ENCODE peak calls at places on chromosome 21, in six cellular contexts. E is breast epithelium; R is AG10803; G is CD4-positive, alpha-beta memory T cell; W is adrenal gland; D is AG09309. Z is an unnamed sample.

GRCh38 chr21:14864211-14865021 is 200.4 kb downstream of the NRIP1 start:
- DNase-seq in E (no peak), R (peak; percentile 69), G (peak; percentile 4), W (peak; percentile 88), D (peak; percentile 46), Z (no peak)

GRCh38 chr21:39175154-39175553 is 8.1 kb downstream of the PSMG1 start:
- DNase-seq in E (no peak), R (peak; percentile 30), G (peak; percentile 14), W (no peak), D (no peak), Z (no peak)

GRCh38 chr21:35265170-35265877 is 216.2 kb upstream of the RUNX1 start:
- DNase-seq in E (no peak), R (peak; percentile 50), G (no peak), W (peak; percentile 41), D (no peak), Z (no peak)

GRCh38 chr21:27476696-27477095 is 509.8 kb upstream of the ADAMTS5 start:
- DNase-seq in E (no peak), R (peak; percentile 83), G (no peak), W (peak; percentile 4), D (peak; percentile 43), Z (no peak)

GRCh38 chr21:28590722-28591121 is 402.0 kb downstream of the LTN1 start:
- DNase-seq in E (no peak), R (no peak), G (no peak), W (no peak), D (no peak), Z (peak; percentile 38)

GRCh38 chr21:27403011-27403410 is 436.1 kb upstream of the ADAMTS5 start:
- DNase-seq in E (no peak), R (no peak), G (no peak), W (no peak), D (no peak), Z (no peak)

GRCh38 chr21:35861656-35862055 is 198.7 kb downstream of the SETD4 start:
- DNase-seq in E (no peak), R (peak; percentile 82), G (no peak), W (no peak), D (peak; percentile 66), Z (no peak)

GRCh38 chr21:37737497-37737896 is 178.8 kb downstream of the KCNJ6 start:
- DNase-seq in E (no peak), R (no peak), G (no peak), W (no peak), D (no peak), Z (no peak)

GRCh38 chr21:33685613-33686197 is 43.4 kb downstream of the ITSN1 start:
- DNase-seq in E (no peak), R (peak; percentile 95), G (no peak), W (no peak), D (peak; percentile 35), Z (no peak)

GRCh38 chr21:37207441-37208009 is 59.6 kb downstream of the VPS26C start:
- DNase-seq in E (peak; percentile 55), R (peak; percentile 51), G (no peak), W (peak; percentile 60), D (no peak), Z (no peak)

GRCh38 chr21:40719615-40720014 is 127.3 kb downstream of the DSCAM start:
- DNase-seq in E (no peak), R (no peak), G (no peak), W (no peak), D (no peak), Z (no peak)

GRCh38 chr21:21137986-21138385 is 139.8 kb downstream of the NCAM2 start:
- DNase-seq in E (no peak), R (peak; percentile 1), G (no peak), W (peak; percentile 7), D (no peak), Z (no peak)

GRCh38 chr21:35343046-35343816 is 294.1 kb upstream of the RUNX1 start:
- DNase-seq in E (no peak), R (no peak), G (no peak), W (no peak), D (no peak), Z (no peak)

GRCh38 chr21:37412603-37413360 is 46.2 kb downstream of the DYRK1A start:
- DNase-seq in E (no peak), R (peak; percentile 88), G (no peak), W (no peak), D (peak; percentile 29), Z (no peak)

GRCh38 chr21:37435120-37435519 is 68.5 kb downstream of the DYRK1A start:
- DNase-seq in E (no peak), R (peak; percentile 93), G (peak; percentile 61), W (peak; percentile 79), D (peak; percentile 80), Z (peak; percentile 47)

GRCh38 chr21:37356710-37357109 is 9.9 kb upstream of the DYRK1A start:
- DNase-seq in E (no peak), R (no peak), G (no peak), W (no peak), D (no peak), Z (no peak)

GRCh38 chr21:45130324-45130774 is 56.0 kb downstream of the ADARB1 start:
- DNase-seq in E (no peak), R (peak; percentile 72), G (no peak), W (peak; percentile 70), D (no peak), Z (no peak)
- H3K4me3 ChIP-seq in E (no peak overlapping the region), R (peak overlapping the region; percentile 46), G (no peak overlapping the region), W (no peak overlapping the region), D (peak overlapping the region; percentile 31), Z (no peak overlapping the region)

DNA sequence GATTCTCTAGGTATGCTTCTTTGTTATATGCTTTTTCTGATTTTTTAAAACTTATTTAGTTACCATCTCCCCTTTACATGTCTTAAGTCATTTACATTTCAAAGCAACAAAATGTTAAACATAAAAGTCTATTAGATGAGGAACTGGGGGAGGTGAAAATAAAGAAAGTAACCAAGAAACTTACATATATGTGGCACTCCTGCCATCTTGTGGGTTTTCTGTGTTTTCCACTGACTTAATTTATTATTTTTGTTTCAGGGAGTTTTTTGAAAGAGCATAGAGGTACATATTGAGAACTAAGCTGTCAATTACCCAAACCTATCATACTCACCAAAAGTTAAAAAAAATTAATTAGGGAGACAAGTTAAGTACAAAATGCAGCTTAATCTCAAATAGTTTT is 1531.1 kb downstream of the MRPL39 start:
- DNase-seq in E (no peak), R (no peak), G (no peak), W (no peak), D (no peak), Z (no peak)
- H3K4me3 ChIP-seq in E (no peak overlapping the region), R (no peak overlapping the region), G (no peak overlapping the region), W (no peak overlapping the region), D (no peak overlapping the region), Z (no peak overlapping the region)

DNA sequence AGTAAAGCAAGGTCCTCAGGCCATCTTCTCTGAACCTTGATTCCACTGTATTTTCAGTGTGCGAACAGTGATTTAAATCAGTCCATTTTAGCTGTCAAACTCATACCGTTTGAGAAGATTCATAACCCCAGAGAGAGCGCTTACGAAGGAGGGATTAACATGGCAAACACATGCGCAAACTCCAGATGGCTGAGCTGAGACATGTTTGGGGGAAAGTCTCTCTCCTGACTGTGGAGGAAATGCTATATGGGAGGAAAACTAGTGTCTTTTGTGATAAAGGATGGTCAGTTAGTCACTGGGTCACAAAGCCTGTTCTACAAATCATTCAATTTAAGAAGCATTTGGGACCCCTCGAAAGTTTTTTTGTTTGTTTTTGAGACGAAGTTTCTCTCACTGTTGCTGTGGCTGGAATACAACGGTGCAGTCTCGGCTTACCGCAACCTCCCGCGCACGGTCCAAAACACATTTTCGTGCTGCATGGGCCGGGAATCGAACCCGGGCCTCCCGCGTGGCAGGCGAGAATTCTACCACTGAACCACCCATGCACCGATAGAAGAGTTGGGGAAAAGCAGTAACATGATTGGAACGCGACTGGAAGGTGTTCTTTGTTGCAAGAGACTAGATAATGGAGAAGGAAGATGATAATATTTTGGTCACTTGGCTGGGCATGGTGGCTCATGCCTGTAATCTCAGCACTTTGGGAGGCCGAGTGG is 58.4 kb upstream of the CXADR start:
- DNase-seq in E (no peak), R (peak; percentile 86), G (peak; percentile 4), W (peak; percentile 77), D (peak; percentile 34), Z (peak; percentile 71)
- H3K4me3 ChIP-seq in E (no peak overlapping the region), R (no peak overlapping the region), G (no peak overlapping the region), W (no peak overlapping the region), D (no peak overlapping the region), Z (peak overlapping the region; percentile 41)

GRCh38 chr21:41955516-41955915 is 1.7 kb upstream of the C2CD2 start:
- DNase-seq in E (no peak), R (no peak), G (no peak), W (no peak), D (no peak), Z (peak; percentile 38)

GRCh38 chr21:41954654-41955499 is 1.1 kb upstream of the C2CD2 start:
- DNase-seq in E (no peak), R (no peak), G (no peak), W (no peak), D (no peak), Z (peak; percentile 23)

GRCh38 chr21:41957991-41958766 is 4.4 kb upstream of the C2CD2 start:
- DNase-seq in E (peak; percentile 58), R (peak; percentile 90), G (no peak), W (peak; percentile 70), D (peak; percentile 48), Z (peak; percentile 72)

GRCh38 chr21:41958886-41959563 is 5.2 kb upstream of the C2CD2 start:
- DNase-seq in E (peak; percentile 74), R (peak; percentile 8), G (no peak), W (peak; percentile 87), D (no peak), Z (peak; percentile 49)

GRCh38 chr21:41956926-41957729 is 3.3 kb upstream of the C2CD2 start:
- DNase-seq in E (peak; percentile 34), R (peak; percentile 79), G (no peak), W (peak; percentile 80), D (peak; percentile 50), Z (no peak)
- H3K4me3 ChIP-seq in E (no peak overlapping the region), R (no peak overlapping the region), G (no peak overlapping the region), W (no peak overlapping the region), D (no peak overlapping the region), Z (no peak overlapping the region)

DNA sequence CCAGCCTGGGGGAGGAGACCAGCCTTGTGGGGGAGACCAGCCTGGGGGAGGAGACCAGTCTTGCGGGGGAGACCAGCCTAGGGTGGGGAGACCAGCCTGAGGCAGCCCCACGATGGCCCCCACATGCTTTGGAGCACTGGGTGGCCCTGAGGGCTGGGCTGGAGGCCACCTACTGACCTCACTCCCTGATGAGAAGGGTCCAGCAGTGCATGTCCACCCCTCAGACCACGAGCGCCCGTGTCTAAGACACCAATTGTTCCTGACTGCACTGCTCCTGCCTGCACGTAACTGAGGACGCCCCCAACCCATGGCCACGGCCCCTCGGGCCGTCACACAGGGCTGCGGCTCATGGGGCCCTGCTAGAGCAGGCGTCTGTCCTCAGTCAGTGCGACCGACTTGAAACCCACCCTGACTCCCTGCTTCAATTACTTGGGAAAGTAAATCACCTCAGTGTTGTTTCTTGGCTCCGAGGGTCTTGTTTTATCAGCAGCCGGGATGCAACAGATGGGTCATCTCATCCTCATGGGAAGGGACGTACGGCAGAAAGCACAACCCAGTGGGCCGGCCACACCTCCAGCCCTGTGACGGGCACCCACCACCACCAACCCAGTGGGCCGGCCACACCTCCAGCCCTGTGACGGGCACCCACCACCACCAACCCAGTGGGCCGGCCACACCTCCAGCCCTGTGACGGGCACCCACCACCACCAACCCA is at the start of gene SPATC1L:
- DNase-seq in E (no peak), R (peak; percentile 66), G (peak; percentile 46), W (peak; percentile 65), D (peak; percentile 24), Z (peak; percentile 94)
- H3K4me3 ChIP-seq in E (peak within 1 kb of the TSS; percentile 75), R (peak within 1 kb of the TSS; percentile 72), G (peak within 1 kb of the TSS; percentile 42), W (no peak within 1 kb of the TSS), D (peak within 1 kb of the TSS; percentile 94), Z (peak within 1 kb of the TSS; percentile 75)

DNA sequence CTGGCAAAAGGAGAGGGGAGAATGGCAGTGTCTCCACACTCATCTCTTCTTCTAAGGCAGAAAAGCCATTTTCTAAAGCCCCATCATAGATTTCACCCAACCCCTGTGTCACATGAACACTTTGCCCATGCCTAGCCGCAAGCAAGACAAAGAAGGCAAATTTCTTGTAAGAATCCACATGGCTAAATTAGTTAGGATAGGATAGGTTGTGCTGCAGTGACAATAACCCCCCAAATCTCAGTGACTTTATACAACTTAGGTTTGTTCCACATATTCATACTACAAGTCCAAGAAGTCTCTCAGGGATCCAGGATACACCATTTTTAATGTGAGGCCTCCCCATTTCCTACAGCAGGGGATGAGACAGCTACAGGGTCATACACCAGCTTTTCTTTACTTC is 40.8 kb downstream of the MIS18A start:
- DNase-seq in E (no peak), R (no peak), G (no peak), W (no peak), D (no peak), Z (no peak)
- H3K4me3 ChIP-seq in E (no peak overlapping the region), R (no peak overlapping the region), G (no peak overlapping the region), W (no peak overlapping the region), D (no peak overlapping the region), Z (no peak overlapping the region)

Z was measured in H7.